ENCODE peak calls at places on chromosomes 3 and 15, in six cellular contexts. E, F, Z, S, M and L are unnamed samples.

GRCh38 chr15:65326109-65326508 is 21.6 kb downstream of the RNU5B-1 start:
- DNase-seq in E (no peak), F (no peak), Z (no peak), S (no peak), M (no peak), L (no peak)

GRCh38 chr3:127455541-127456450 is 134.7 kb downstream of the TPRA1 start:
- DNase-seq in E (peak; percentile 49), F (peak; percentile 80), Z (peak; percentile 16), S (peak; percentile 81), M (peak; percentile 54), L (no peak)

GRCh38 chr3:100087203-100087602 is 27.1 kb downstream of the FILIP1L start:
- DNase-seq in E (no peak), F (no peak), Z (no peak), S (no peak), M (peak; percentile 32), L (no peak)

GRCh38 chr3:170572665-170573253 is 13.1 kb downstream of the SLC7A14 start:
- DNase-seq in E (no peak), F (no peak), Z (no peak), S (no peak), M (peak; percentile 70), L (no peak)

GRCh38 chr15:52137432-52138357 is 25.1 kb upstream of the BCL2L10 start:
- DNase-seq in E (no peak), F (no peak), Z (no peak), S (no peak), M (no peak), L (no peak)

GRCh38 chr3:172203522-172204258 is 164.3 kb downstream of the FNDC3B start:
- DNase-seq in E (no peak), F (peak; percentile 84), Z (no peak), S (no peak), M (no peak), L (peak; percentile 64)

GRCh38 chr3:133843634-133844033 is 38.0 kb downstream of the SRPRB start:
- DNase-seq in E (no peak), F (no peak), Z (no peak), S (no peak), M (no peak), L (no peak)

GRCh38 chr3:136194409-136195257 is 1.5 kb downstream of the MSL2 start:
- DNase-seq in E (no peak), F (no peak), Z (peak; percentile 67), S (peak; percentile 28), M (no peak), L (no peak)

GRCh38 chr15:90249123-90249863 is at the start of gene TTLL13:
- DNase-seq in E (peak; percentile 51), F (peak; percentile 81), Z (no peak), S (peak; percentile 97), M (peak; percentile 49), L (peak; percentile 98)

GRCh38 chr3:61564405-61565059 is 3.2 kb downstream of the PTPRG start:
- DNase-seq in E (no peak), F (peak; percentile 9), Z (no peak), S (no peak), M (peak; percentile 32), L (no peak)

GRCh38 chr3:50371133-50371670 is 11.9 kb upstream of the TMEM115 start:
- DNase-seq in E (no peak), F (no peak), Z (no peak), S (no peak), M (no peak), L (no peak)

GRCh38 chr15:48974865-48975264 is 11.1 kb upstream of the SHC4 start:
- DNase-seq in E (no peak), F (no peak), Z (no peak), S (no peak), M (no peak), L (no peak)

GRCh38 chr3:45881031-45882022 is 5.0 kb upstream of the CCR9 start:
- DNase-seq in E (no peak), F (no peak), Z (no peak), S (no peak), M (peak; percentile 52), L (no peak)

GRCh38 chr15:50219820-50220219 is 37.8 kb downstream of the SLC27A2 start:
- DNase-seq in E (no peak), F (no peak), Z (no peak), S (no peak), M (peak; percentile 66), L (no peak)

GRCh38 chr3:8485141-8485840 is 16.3 kb upstream of the LMCD1 start:
- DNase-seq in E (no peak), F (no peak), Z (no peak), S (no peak), M (no peak), L (no peak)

GRCh38 chr15:74428970-74429783 is 4.6 kb downstream of the SEMA7A start:
- DNase-seq in E (no peak), F (no peak), Z (no peak), S (no peak), M (no peak), L (no peak)

GRCh38 chr3:179565496-179565895 is 2.8 kb downstream of the ACTL6A start:
- DNase-seq in E (no peak), F (no peak), Z (no peak), S (no peak), M (no peak), L (no peak)

GRCh38 chr3:14457999-14458398 is 55.6 kb downstream of the SLC6A6 start:
- DNase-seq in E (no peak), F (no peak), Z (no peak), S (no peak), M (no peak), L (no peak)

GRCh38 chr3:194267744-194268658 is 83.1 kb downstream of the CPN2 start:
- DNase-seq in E (no peak), F (no peak), Z (no peak), S (peak; percentile 35), M (no peak), L (no peak)

GRCh38 chr3:194584866-194585265 is 48.4 kb downstream of the TMEM44 start:
- DNase-seq in E (no peak), F (no peak), Z (no peak), S (no peak), M (no peak), L (no peak)

GRCh38 chr15:85007741-85008140 is 26.1 kb downstream of the PDE8A start:
- DNase-seq in E (no peak), F (no peak), Z (no peak), S (no peak), M (no peak), L (no peak)

GRCh38 chr3:46703013-46703520 is 1.9 kb downstream of the TMIE start:
- DNase-seq in E (no peak), F (no peak), Z (no peak), S (no peak), M (no peak), L (no peak)